ENCODE peak calls at places on chromosomes 2 and 18, in four cellular contexts. One of them, this sample, is unnamed.

GRCh38 chr2:46749042-46749461 is 166.6 kb downstream of the MCFD2 start:
- DNase-seq in H1: no peak
- DNase-seq in mesendoderm: peak
- DNase-seq in IMR-90: peak
- DNase-seq in this sample: no peak

GRCh38 chr2:72973566-72974435 is 56.5 kb downstream of the EMX1 start:
- DNase-seq in mesendoderm: peak
- DNase-seq in IMR-90: peak
- DNase-seq in H1: peak
- DNase-seq in this sample: peak

GRCh38 chr18:31244737-31245432 is 73.1 kb upstream of the DSG1 start:
- DNase-seq in IMR-90: no peak
- DNase-seq in mesendoderm: no peak
- DNase-seq in H1: no peak
- DNase-seq in this sample: no peak

GRCh38 chr2:157875720-157876065 is 437 bp downstream of the ACVR1 start:
- DNase-seq in IMR-90: no peak
- DNase-seq in mesendoderm: peak
- DNase-seq in H1: no peak
- DNase-seq in this sample: no peak

GRCh38 chr2:215536476-215536875 is 100.6 kb upstream of the FN1 start:
- DNase-seq in H1: no peak
- DNase-seq in mesendoderm: no peak
- DNase-seq in IMR-90: peak
- DNase-seq in this sample: no peak

GRCh38 chr2:230068658-230069080 is at the start of gene SLC16A14:
- DNase-seq in mesendoderm: peak
- DNase-seq in H1: no peak
- DNase-seq in IMR-90: peak
- DNase-seq in this sample: peak

GRCh38 chr2:231621051-231621879 is 28.6 kb downstream of the TEX44 start:
- DNase-seq in IMR-90: no peak
- DNase-seq in H1: peak
- DNase-seq in mesendoderm: peak
- DNase-seq in this sample: peak

GRCh38 chr2:227888289-227888688 is 16.9 kb downstream of the DAW1 start:
- DNase-seq in IMR-90: no peak
- DNase-seq in H1: no peak
- DNase-seq in mesendoderm: peak
- DNase-seq in this sample: peak

GRCh38 chr2:240903191-240904060 is 2.7 kb upstream of the CROCC2 start:
- DNase-seq in IMR-90: no peak
- DNase-seq in H1: no peak
- DNase-seq in mesendoderm: no peak
- DNase-seq in this sample: no peak

GRCh38 chr2:157831573-157832315 is 44.4 kb downstream of the ACVR1 start:
- DNase-seq in H1: no peak
- DNase-seq in IMR-90: no peak
- DNase-seq in mesendoderm: no peak
- DNase-seq in this sample: no peak

GRCh38 chr2:19198376-19198775 is 160.0 kb downstream of the OSR1 start:
- DNase-seq in H1: no peak
- DNase-seq in mesendoderm: no peak
- DNase-seq in IMR-90: peak
- DNase-seq in this sample: no peak

GRCh38 chr2:184472481-184472880 is 125.8 kb upstream of the ZNF804A start:
- DNase-seq in mesendoderm: peak
- DNase-seq in IMR-90: no peak
- DNase-seq in H1: no peak
- DNase-seq in this sample: no peak

GRCh38 chr2:54416938-54417337 is 39.2 kb upstream of the SPTBN1 start:
- DNase-seq in H1: no peak
- DNase-seq in mesendoderm: no peak
- DNase-seq in IMR-90: no peak
- DNase-seq in this sample: no peak

GRCh38 chr2:27884546-27884945 is 5.6 kb downstream of the RBKS start:
- DNase-seq in mesendoderm: no peak
- DNase-seq in H1: no peak
- DNase-seq in IMR-90: no peak
- DNase-seq in this sample: no peak

GRCh38 chr2:150136901-150137300 is 350.6 kb downstream of the RND3 start:
- DNase-seq in mesendoderm: no peak
- DNase-seq in H1: no peak
- DNase-seq in IMR-90: no peak
- DNase-seq in this sample: no peak

GRCh38 chr2:116832148-116832547 is 982.3 kb upstream of the DDX18 start:
- DNase-seq in IMR-90: no peak
- DNase-seq in mesendoderm: no peak
- DNase-seq in H1: no peak
- DNase-seq in this sample: no peak

GRCh38 chr2:198073253-198073652 is 268.9 kb downstream of the PLCL1 start:
- DNase-seq in IMR-90: no peak
- DNase-seq in mesendoderm: no peak
- DNase-seq in H1: no peak
- DNase-seq in this sample: no peak

GRCh38 chr18:11154983-11155759 is 5.8 kb upstream of the PIEZO2 start:
- DNase-seq in H1: no peak
- DNase-seq in mesendoderm: no peak
- DNase-seq in IMR-90: no peak
- DNase-seq in this sample: no peak

GRCh38 chr2:102971661-102972060 is 209.8 kb downstream of the TMEM182 start:
- DNase-seq in mesendoderm: no peak
- DNase-seq in H1: no peak
- DNase-seq in IMR-90: no peak
- DNase-seq in this sample: no peak

GRCh38 chr2:37916512-37917082 is 8.5 kb upstream of the RMDN2 start:
- DNase-seq in mesendoderm: no peak
- DNase-seq in H1: no peak
- DNase-seq in IMR-90: peak
- DNase-seq in this sample: no peak

GRCh38 chr2:226443112-226443511 is 356.5 kb downstream of the IRS1 start:
- DNase-seq in H1: no peak
- DNase-seq in IMR-90: no peak
- DNase-seq in mesendoderm: no peak
- DNase-seq in this sample: no peak

GRCh38 chr2:226447896-226448295 is 351.7 kb downstream of the IRS1 start:
- DNase-seq in mesendoderm: no peak
- DNase-seq in IMR-90: peak
- DNase-seq in H1: no peak
- DNase-seq in this sample: no peak

GRCh38 chr2:226446406-226447001 is 353.1 kb downstream of the IRS1 start:
- DNase-seq in IMR-90: peak
- DNase-seq in H1: no peak
- DNase-seq in mesendoderm: no peak
- DNase-seq in this sample: no peak

GRCh38 chr2:226447338-226447885 is 352.2 kb downstream of the IRS1 start:
- DNase-seq in H1: no peak
- DNase-seq in mesendoderm: no peak
- DNase-seq in IMR-90: peak
- DNase-seq in this sample: no peak

DNA sequence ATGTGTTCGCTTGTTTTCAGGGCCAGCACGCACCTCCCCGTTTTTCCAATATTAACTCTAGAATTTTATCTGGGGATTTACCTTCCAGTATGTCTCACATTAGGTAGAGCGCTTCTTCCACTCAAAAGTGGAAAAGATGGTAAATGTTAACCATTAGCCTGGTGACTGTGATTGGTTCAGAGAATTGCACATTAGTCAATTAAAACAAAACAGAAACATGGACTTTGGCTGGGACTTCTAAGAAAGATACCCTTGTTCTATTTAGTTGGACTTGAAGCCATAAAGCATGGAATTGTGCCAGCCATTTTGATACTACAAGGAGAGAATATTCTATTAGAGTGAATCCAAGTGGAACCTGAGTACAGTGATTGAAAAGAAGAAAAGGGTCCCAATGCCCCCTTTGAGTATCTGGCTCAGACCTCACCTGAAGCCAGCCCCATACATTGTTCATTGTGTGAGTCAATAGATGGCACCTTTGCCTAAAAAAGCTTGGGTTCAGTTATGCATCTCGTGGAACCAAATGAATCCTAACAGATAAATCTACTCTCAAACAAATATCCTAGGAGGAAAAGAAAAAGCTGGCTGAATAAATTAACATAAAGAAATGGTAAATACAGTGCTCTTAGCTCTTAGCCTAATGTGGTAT is 354.3 kb downstream of the IRS1 start:
- DNase-seq in H1: no peak
- DNase-seq in mesendoderm: no peak
- DNase-seq in IMR-90: no peak
- DNase-seq in this sample: no peak
- H4K5ac ChIP-seq in H1: no peak
- H4K5ac ChIP-seq in mesendoderm: no peak
- H4K5ac ChIP-seq in IMR-90: peak
- H4K5ac ChIP-seq in this sample: no peak

GRCh38 chr2:112795720-112796119 is 11.4 kb upstream of the IL1A start:
- DNase-seq in H1: no peak
- DNase-seq in IMR-90: no peak
- DNase-seq in mesendoderm: peak
- DNase-seq in this sample: no peak

GRCh38 chr2:112805542-112805941 is 21.2 kb upstream of the IL1A start:
- DNase-seq in IMR-90: no peak
- DNase-seq in H1: no peak
- DNase-seq in mesendoderm: no peak
- DNase-seq in this sample: no peak

GRCh38 chr2:112799291-112799975 is 15.1 kb upstream of the IL1A start:
- DNase-seq in IMR-90: peak
- DNase-seq in H1: no peak
- DNase-seq in mesendoderm: no peak
- DNase-seq in this sample: no peak

GRCh38 chr2:112803691-112804521 is 19.6 kb upstream of the IL1A start:
- DNase-seq in mesendoderm: no peak
- DNase-seq in H1: no peak
- DNase-seq in IMR-90: peak
- DNase-seq in this sample: no peak

DNA sequence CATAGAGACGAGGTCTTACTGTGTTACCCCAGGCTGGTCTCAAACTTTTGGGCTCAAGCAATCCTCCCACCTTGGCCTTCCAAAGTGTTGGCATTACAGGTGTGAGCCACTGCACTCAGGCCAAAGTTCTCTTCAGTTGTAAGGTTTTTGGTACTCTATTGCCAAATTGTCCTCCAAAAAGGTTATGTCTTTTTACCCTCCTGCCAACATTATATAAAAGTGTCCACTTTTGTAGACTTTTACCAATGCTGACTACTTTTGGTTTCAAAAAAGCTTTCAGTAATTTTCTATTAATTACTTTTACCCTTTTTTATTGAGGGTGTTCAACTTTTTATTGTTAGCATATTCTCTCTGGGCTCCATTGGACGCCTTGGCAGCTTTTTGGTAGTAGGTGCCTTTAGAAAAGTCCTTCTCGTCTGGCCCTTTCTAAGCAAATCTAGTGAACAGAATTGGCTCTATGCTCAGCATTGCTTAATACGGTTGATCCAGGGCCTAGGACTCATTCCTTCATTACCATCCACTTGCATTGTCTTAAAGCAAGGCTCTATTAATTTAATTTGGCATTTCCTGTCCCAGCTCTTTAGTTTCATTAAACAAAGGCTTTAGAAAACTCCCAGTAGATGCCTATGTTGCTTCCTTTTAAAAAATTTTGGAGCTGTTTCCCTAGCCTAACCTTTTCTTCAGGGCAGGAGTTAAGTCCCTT is 16.7 kb upstream of the IL1A start:
- DNase-seq in H1: no peak
- DNase-seq in IMR-90: no peak
- DNase-seq in mesendoderm: no peak
- DNase-seq in this sample: no peak
- H3K4me2 ChIP-seq in H1: no peak
- H3K4me2 ChIP-seq in IMR-90: no peak
- H3K4me2 ChIP-seq in mesendoderm: no peak
- H3K4me2 ChIP-seq in this sample: no peak

DNA sequence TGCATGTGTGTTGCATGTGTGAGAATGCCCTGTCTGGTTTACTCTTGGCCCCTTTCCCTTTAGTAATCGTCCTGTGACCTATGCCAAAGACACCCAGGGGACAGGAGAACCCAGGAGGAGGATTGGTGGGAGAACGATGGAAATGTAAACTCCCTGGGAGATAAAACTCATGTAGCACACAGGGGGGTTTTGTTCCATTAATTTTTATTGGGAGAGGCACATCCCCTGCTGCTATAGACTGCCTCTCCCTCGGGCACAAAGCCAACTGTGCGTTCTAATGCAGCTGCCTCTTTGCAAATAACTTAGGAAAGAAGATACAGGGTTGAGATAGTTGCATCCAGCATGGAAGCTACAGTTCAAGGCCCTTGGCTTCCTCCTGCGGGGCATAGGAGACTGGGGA is 489.6 kb downstream of the SLC4A3 start:
- DNase-seq in H1: no peak
- DNase-seq in mesendoderm: no peak
- DNase-seq in IMR-90: no peak
- DNase-seq in this sample: no peak
- H4K5ac ChIP-seq in H1: no peak
- H4K5ac ChIP-seq in mesendoderm: no peak
- H4K5ac ChIP-seq in IMR-90: no peak
- H4K5ac ChIP-seq in this sample: no peak

GRCh38 chr2:25375989-25376545 is 34.3 kb upstream of the DNMT3A start:
- DNase-seq in IMR-90: no peak
- DNase-seq in H1: peak
- DNase-seq in mesendoderm: no peak
- DNase-seq in this sample: peak
- H3K4me2 ChIP-seq in IMR-90: no peak
- H3K4me2 ChIP-seq in H1: peak
- H3K4me2 ChIP-seq in mesendoderm: peak
- H3K4me2 ChIP-seq in this sample: peak

DNA sequence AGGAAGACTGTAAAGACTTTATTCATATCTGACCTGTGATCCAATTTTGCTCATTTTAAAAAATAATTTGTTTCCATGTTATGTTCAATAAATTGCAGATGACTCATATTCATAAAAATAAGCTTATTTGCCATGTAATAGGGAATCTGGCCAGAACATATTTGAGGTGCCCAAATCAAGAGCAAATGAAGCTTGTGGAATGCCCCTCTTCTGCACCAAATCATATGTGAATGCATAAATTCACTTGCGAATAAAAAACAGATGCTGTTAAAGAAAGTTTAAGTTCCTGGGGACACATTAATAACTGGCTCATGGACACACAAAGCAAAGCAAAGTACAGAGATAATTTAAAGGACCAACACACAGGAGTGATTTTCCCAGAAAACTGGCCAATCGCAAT is 279.0 kb upstream of the CDH2 start:
- DNase-seq in H1: no peak
- DNase-seq in mesendoderm: no peak
- DNase-seq in IMR-90: no peak
- DNase-seq in this sample: no peak
- H4K5ac ChIP-seq in H1: no peak
- H4K5ac ChIP-seq in mesendoderm: no peak
- H4K5ac ChIP-seq in IMR-90: no peak
- H4K5ac ChIP-seq in this sample: no peak

GRCh38 chr2:181878448-181878847 is 13.1 kb upstream of the ITPRID2 start:
- DNase-seq in mesendoderm: no peak
- DNase-seq in IMR-90: no peak
- DNase-seq in H1: no peak
- DNase-seq in this sample: no peak
- H3K4me2 ChIP-seq in mesendoderm: no peak
- H3K4me2 ChIP-seq in IMR-90: no peak
- H3K4me2 ChIP-seq in H1: no peak
- H3K4me2 ChIP-seq in this sample: no peak